ENCODE peak calls at places on chromosome 20, in four cellular contexts. One of them, this sample, is unnamed.
A peak's percentile ranks its signal among the peaks of the same experiment; 100 is the strongest.

GRCh38 chr20:1950836-1951235 is 43.0 kb downstream of the PDYN start:
- DNase-seq in SK-N-SH: no peak
- DNase-seq in K562: no peak
- DNase-seq in GM12878: no peak
- DNase-seq in this sample: no peak

GRCh38 chr20:2698186-2698817 is 5.7 kb downstream of the EBF4 start:
- DNase-seq in GM12878: no peak
- DNase-seq in K562: no peak
- DNase-seq in SK-N-SH: peak; percentile 30
- DNase-seq in this sample: no peak

GRCh38 chr20:17641993-17642392 is 40.0 kb downstream of the RRBP1 start:
- DNase-seq in GM12878: no peak
- DNase-seq in K562: no peak
- DNase-seq in SK-N-SH: no peak
- DNase-seq in this sample: no peak

GRCh38 chr20:3224681-3225421 is 14.1 kb downstream of the SLC4A11 start:
- DNase-seq in SK-N-SH: no peak
- DNase-seq in K562: no peak
- DNase-seq in GM12878: no peak
- DNase-seq in this sample: no peak

GRCh38 chr20:42179768-42180167 is 561.6 kb upstream of the CHD6 start:
- DNase-seq in GM12878: no peak
- DNase-seq in SK-N-SH: no peak
- DNase-seq in K562: no peak
- DNase-seq in this sample: no peak

GRCh38 chr20:48776306-48776705 is 51.5 kb downstream of the PREX1 start:
- DNase-seq in GM12878: no peak
- DNase-seq in K562: no peak
- DNase-seq in SK-N-SH: peak; percentile 67
- DNase-seq in this sample: peak; percentile 43

GRCh38 chr20:11569163-11569562 is 348.5 kb upstream of the BTBD3 start:
- DNase-seq in GM12878: no peak
- DNase-seq in SK-N-SH: no peak
- DNase-seq in K562: no peak
- DNase-seq in this sample: no peak

GRCh38 chr20:48577557-48577956 is 250.2 kb downstream of the PREX1 start:
- DNase-seq in GM12878: no peak
- DNase-seq in K562: no peak
- DNase-seq in SK-N-SH: no peak
- DNase-seq in this sample: no peak

GRCh38 chr20:1935696-1936366 is 40.6 kb downstream of the SIRPA start:
- DNase-seq in SK-N-SH: peak; percentile 82
- DNase-seq in K562: no peak
- DNase-seq in GM12878: no peak
- DNase-seq in this sample: no peak

GRCh38 chr20:48128436-48128835 is 343.2 kb upstream of the SULF2 start:
- DNase-seq in SK-N-SH: no peak
- DNase-seq in GM12878: no peak
- DNase-seq in K562: no peak
- DNase-seq in this sample: no peak

GRCh38 chr20:18057106-18057993 is at the start of gene OVOL2:
- DNase-seq in K562: peak; percentile 16
- DNase-seq in SK-N-SH: peak; percentile 52
- DNase-seq in GM12878: no peak
- DNase-seq in this sample: no peak

GRCh38 chr20:21632031-21632430 is 73.4 kb upstream of the PAX1 start:
- DNase-seq in K562: no peak
- DNase-seq in GM12878: no peak
- DNase-seq in SK-N-SH: no peak
- DNase-seq in this sample: no peak

GRCh38 chr20:42530855-42531674 is 658.6 kb downstream of the PTPRT start:
- DNase-seq in GM12878: no peak
- DNase-seq in K562: peak; percentile 47
- DNase-seq in SK-N-SH: peak; percentile 54
- DNase-seq in this sample: no peak

GRCh38 chr20:50586531-50587232 is 76.5 kb downstream of the PTPN1 start:
- DNase-seq in GM12878: no peak
- DNase-seq in SK-N-SH: no peak
- DNase-seq in K562: no peak
- DNase-seq in this sample: no peak

GRCh38 chr20:62840244-62841197 is 21.1 kb downstream of the TCFL5 start:
- DNase-seq in SK-N-SH: peak; percentile 24
- DNase-seq in GM12878: no peak
- DNase-seq in K562: no peak
- DNase-seq in this sample: no peak

GRCh38 chr20:44334306-44334705 is 2.5 kb upstream of the R3HDML start:
- DNase-seq in SK-N-SH: no peak
- DNase-seq in K562: no peak
- DNase-seq in GM12878: no peak
- DNase-seq in this sample: no peak

GRCh38 chr20:13117200-13117599 is 103.9 kb upstream of the ISM1 start:
- DNase-seq in K562: no peak
- DNase-seq in GM12878: no peak
- DNase-seq in SK-N-SH: no peak
- DNase-seq in this sample: no peak

GRCh38 chr20:39773380-39774000 is 811.3 kb downstream of the DHX35 start:
- DNase-seq in SK-N-SH: no peak
- DNase-seq in K562: no peak
- DNase-seq in GM12878: no peak
- DNase-seq in this sample: no peak

GRCh38 chr20:39016496-39016895 is 54.4 kb downstream of the DHX35 start:
- DNase-seq in GM12878: no peak
- DNase-seq in SK-N-SH: no peak
- DNase-seq in K562: no peak
- DNase-seq in this sample: no peak

GRCh38 chr20:17621229-17621968 is 51.5 kb downstream of the DSTN start:
- DNase-seq in K562: no peak
- DNase-seq in SK-N-SH: peak; percentile 3
- DNase-seq in GM12878: no peak
- DNase-seq in this sample: no peak

GRCh38 chr20:62234346-62234745 is 4.0 kb upstream of the OSBPL2 start:
- DNase-seq in GM12878: no peak
- DNase-seq in SK-N-SH: no peak
- DNase-seq in K562: no peak
- DNase-seq in this sample: no peak

GRCh38 chr20:20203784-20204183 is 151.5 kb downstream of the CFAP61 start:
- DNase-seq in SK-N-SH: no peak
- DNase-seq in K562: no peak
- DNase-seq in GM12878: no peak
- DNase-seq in this sample: no peak

GRCh38 chr20:49273696-49274277 is 4.1 kb downstream of the ZNFX1 start:
- DNase-seq in K562: no peak
- DNase-seq in SK-N-SH: no peak
- DNase-seq in GM12878: no peak
- DNase-seq in this sample: no peak

GRCh38 chr20:4962257-4962855 is 39.0 kb downstream of the SLC23A2 start:
- DNase-seq in GM12878: no peak
- DNase-seq in K562: no peak
- DNase-seq in SK-N-SH: no peak
- DNase-seq in this sample: no peak

GRCh38 chr20:38883981-38884733 is 42.1 kb upstream of the FAM83D start:
- DNase-seq in SK-N-SH: no peak
- DNase-seq in K562: no peak
- DNase-seq in GM12878: no peak
- DNase-seq in this sample: no peak

GRCh38 chr20:22771706-22772105 is 187.3 kb upstream of the FOXA2 start:
- DNase-seq in K562: no peak
- DNase-seq in SK-N-SH: no peak
- DNase-seq in GM12878: no peak
- DNase-seq in this sample: no peak

GRCh38 chr20:41524980-41525613 is 93.1 kb downstream of the CHD6 start:
- DNase-seq in SK-N-SH: no peak
- DNase-seq in GM12878: no peak
- DNase-seq in K562: no peak
- DNase-seq in this sample: peak; percentile 58

DNA sequence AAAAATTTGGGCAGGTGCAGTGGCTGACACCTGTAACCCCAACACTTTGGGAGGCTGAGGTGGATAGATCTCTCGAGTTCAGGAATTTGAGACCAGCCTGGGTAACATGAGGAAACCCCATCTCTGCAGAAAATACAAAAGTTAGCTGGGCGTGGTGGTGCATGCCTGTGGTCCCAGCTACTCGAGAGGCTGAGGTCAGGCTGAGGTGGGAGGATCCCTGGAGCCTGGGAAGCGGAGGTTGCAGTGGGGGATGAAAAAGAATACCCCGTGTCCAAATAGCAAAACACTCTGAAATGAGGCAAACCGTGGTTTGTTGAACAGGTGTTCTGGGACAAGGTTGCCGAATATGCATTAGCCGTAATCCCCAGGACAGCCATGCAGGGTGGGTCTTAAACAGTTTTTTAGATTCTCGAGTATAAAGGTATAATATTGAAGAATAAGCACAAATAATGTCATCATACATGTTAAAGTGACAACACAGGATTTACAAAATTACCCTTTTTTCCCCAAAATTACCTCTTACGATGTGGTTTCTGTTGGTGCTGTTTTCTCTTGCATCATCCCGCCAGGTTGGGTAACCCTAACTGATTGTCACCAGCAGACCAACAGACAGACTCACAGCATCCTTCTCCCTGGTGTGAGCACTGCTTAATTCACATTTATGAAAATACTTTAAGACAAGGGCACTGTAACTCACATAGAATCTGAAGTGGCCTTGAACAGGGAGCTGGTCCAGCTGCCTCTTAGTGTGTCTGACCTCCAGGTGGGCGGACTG is 9.1 kb downstream of the DNAJC5 start:
- DNase-seq in SK-N-SH: no peak
- DNase-seq in K562: no peak
- DNase-seq in GM12878: no peak
- DNase-seq in this sample: no peak
- H4K20me1 ChIP-seq in SK-N-SH: peaks cover 90% of the 10 kb centered on the region
- H4K20me1 ChIP-seq in K562: peaks cover 3% of the 10 kb centered on the region
- H4K20me1 ChIP-seq in GM12878: peaks cover 7% of the 10 kb centered on the region
- H4K20me1 ChIP-seq in this sample: peaks cover 89% of the 10 kb centered on the region

DNA sequence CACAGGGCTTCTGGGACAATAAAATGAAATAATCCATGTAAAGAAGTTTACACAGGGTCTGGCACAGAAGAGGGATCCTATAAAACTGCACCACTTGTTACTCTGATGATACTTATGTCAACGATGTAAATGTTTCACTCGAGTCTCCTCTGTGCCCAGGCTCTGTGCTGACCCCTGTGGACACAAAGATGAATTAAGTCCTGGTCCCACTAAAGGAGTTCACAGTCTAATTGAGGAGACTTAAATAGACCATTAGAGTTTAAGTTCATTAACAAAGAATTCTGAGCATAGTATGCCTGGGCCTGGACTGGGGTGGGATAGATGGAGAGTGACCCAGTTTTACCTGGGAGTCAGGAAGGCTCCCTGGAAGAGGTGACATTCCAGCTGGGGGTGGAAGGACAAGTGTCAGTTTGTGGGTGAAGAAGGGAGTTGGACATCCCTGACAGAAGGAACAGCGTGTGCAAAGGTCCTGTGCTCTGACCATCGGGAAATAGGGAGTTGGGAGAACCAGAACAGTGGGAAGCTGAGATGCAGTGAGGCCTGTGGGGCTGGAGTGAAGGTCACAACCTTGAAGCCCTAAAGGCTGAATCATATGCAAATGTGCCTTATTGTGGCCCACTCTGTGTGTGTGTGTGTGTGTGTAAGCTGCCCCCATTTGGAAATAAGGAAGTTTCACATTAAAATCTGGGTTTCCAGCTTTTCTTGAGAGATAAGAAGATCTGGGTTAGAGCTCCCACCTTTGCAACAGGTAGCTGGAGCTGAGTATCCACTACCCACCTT is 1.1 kb downstream of the OCSTAMP start:
- DNase-seq in GM12878: no peak
- DNase-seq in K562: no peak
- DNase-seq in SK-N-SH: no peak
- DNase-seq in this sample: no peak
- TF ChIP-seq RCOR1 in GM12878: no peak
- TF ChIP-seq RCOR1 in K562: no peak
- TF ChIP-seq RCOR1 in SK-N-SH: no peak
- TF ChIP-seq RCOR1 in this sample: no peak

DNA sequence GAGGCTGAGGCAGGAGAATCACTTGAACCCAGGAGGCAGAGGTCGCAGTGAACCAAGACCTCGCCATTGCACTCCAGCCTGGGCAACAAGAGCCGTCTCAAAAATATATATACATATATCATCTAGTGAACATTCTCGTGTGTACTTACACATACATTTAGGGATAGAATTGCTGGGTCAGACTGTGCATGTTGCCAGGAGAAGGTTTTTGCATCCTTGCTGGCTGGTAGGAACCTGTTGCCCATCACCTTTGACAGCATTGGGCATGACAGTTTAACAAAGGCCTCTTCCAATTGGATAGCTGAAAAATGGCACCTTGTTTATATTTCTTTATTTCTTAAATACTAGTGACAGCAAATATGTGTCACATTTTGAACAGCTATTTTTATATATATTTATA is 5.4 kb downstream of the AAR2 start:
- DNase-seq in GM12878: no peak
- DNase-seq in SK-N-SH: no peak
- DNase-seq in K562: no peak
- DNase-seq in this sample: no peak
- H4K20me1 ChIP-seq in GM12878: peaks cover 3% of the 10 kb centered on the region
- H4K20me1 ChIP-seq in SK-N-SH: peaks cover 4% of the 10 kb centered on the region
- H4K20me1 ChIP-seq in K562: no peaks in the 10 kb centered on the region
- H4K20me1 ChIP-seq in this sample: peaks cover 17% of the 10 kb centered on the region

GRCh38 chr20:25259788-25260254 is 11.9 kb downstream of the PYGB start:
- DNase-seq in K562: no peak
- DNase-seq in SK-N-SH: no peak
- DNase-seq in GM12878: no peak
- DNase-seq in this sample: no peak
- TF ChIP-seq RCOR1 in K562: no peak
- TF ChIP-seq RCOR1 in SK-N-SH: no peak
- TF ChIP-seq RCOR1 in GM12878: no peak
- TF ChIP-seq RCOR1 in this sample: no peak

GRCh38 chr20:32438331-32438858 is 80.3 kb downstream of the ASXL1 start:
- DNase-seq in GM12878: no peak
- DNase-seq in K562: no peak
- DNase-seq in SK-N-SH: no peak
- DNase-seq in this sample: no peak

GRCh38 chr20:32437391-32438074 is 79.4 kb downstream of the ASXL1 start:
- DNase-seq in GM12878: no peak
- DNase-seq in K562: no peak
- DNase-seq in SK-N-SH: peak; percentile 47
- DNase-seq in this sample: no peak

GRCh38 chr20:32436142-32436861 is 78.2 kb downstream of the ASXL1 start:
- DNase-seq in K562: no peak
- DNase-seq in SK-N-SH: peak; percentile 10
- DNase-seq in GM12878: no peak
- DNase-seq in this sample: no peak

GRCh38 chr20:32435449-32436107 is 77.4 kb downstream of the ASXL1 start:
- DNase-seq in SK-N-SH: peak; percentile 11
- DNase-seq in GM12878: no peak
- DNase-seq in K562: no peak
- DNase-seq in this sample: no peak

GRCh38 chr20:32436968-32437367 is 78.8 kb downstream of the ASXL1 start:
- DNase-seq in GM12878: no peak
- DNase-seq in SK-N-SH: no peak
- DNase-seq in K562: no peak
- DNase-seq in this sample: no peak
- H4K20me1 ChIP-seq in GM12878: no peaks in the 10 kb centered on the region
- H4K20me1 ChIP-seq in SK-N-SH: peaks cover 6% of the 10 kb centered on the region
- H4K20me1 ChIP-seq in K562: peaks cover 13% of the 10 kb centered on the region
- H4K20me1 ChIP-seq in this sample: peaks cover 51% of the 10 kb centered on the region

This sample was measured in IMR-90.